ENCODE peak calls at places on chromosomes 11 and 22, in six cellular contexts. D is A673, B is A549, H is left lung, S is aorta, U is endodermal cell. E is an unnamed sample.

GRCh38 chr11:57174656-57175055 is 7.1 kb upstream of the LRRC55 start:
- DNase-seq in D (no peak), B (no peak), H (no peak), S (no peak), U (no peak), E (no peak)

GRCh38 chr22:20552450-20552894 is 45.1 kb downstream of the MED15 start:
- DNase-seq in D (no peak), B (no peak), H (no peak), S (peak; percentile 91), U (no peak), E (peak; percentile 94)

GRCh38 chr11:520428-521178 is 13.6 kb upstream of the RNH1 start:
- DNase-seq in D (no peak), B (no peak), H (peak; percentile 75), S (peak; percentile 56), U (no peak), E (no peak)

GRCh38 chr11:9784602-9785315 is 120.9 kb downstream of the SWAP70 start:
- DNase-seq in D (no peak), B (no peak), H (no peak), S (no peak), U (no peak), E (peak; percentile 21)

GRCh38 chr11:82995754-82996398 is 75.8 kb downstream of the RAB30 start:
- DNase-seq in D (no peak), B (no peak), H (no peak), S (no peak), U (no peak), E (no peak)

GRCh38 chr22:24165673-24166072 is 15.6 kb upstream of the SUSD2 start:
- DNase-seq in D (no peak), B (no peak), H (no peak), S (no peak), U (no peak), E (no peak)

GRCh38 chr11:61021661-61022212 is 50.3 kb downstream of the CD6 start:
- DNase-seq in D (no peak), B (no peak), H (no peak), S (no peak), U (peak; percentile 91), E (no peak)

GRCh38 chr11:104984818-104985217 is 16.4 kb upstream of the CASP4 start:
- DNase-seq in D (no peak), B (no peak), H (no peak), S (no peak), U (no peak), E (no peak)

GRCh38 chr11:33893711-33894401 is 2.0 kb upstream of the LMO2 start:
- DNase-seq in D (no peak), B (no peak), H (no peak), S (no peak), U (no peak), E (no peak)

GRCh38 chr11:62850911-62851806 is 11.8 kb upstream of the WDR74 start:
- DNase-seq in D (peak; percentile 54), B (peak; percentile 51), H (no peak), S (no peak), U (peak; percentile 83), E (no peak)

GRCh38 chr11:110196241-110196754 is 100.1 kb downstream of the RDX start:
- DNase-seq in D (peak; percentile 47), B (peak; percentile 96), H (no peak), S (no peak), U (peak; percentile 20), E (peak; percentile 49)

GRCh38 chr11:1567052-1567720 is 4.9 kb downstream of the DUSP8 start:
- DNase-seq in D (no peak), B (no peak), H (peak; percentile 83), S (peak; percentile 47), U (no peak), E (no peak)

GRCh38 chr22:41352058-41352457 is 29.7 kb upstream of the TEF start:
- DNase-seq in D (peak; percentile 67), B (peak; percentile 56), H (no peak), S (no peak), U (no peak), E (no peak)

GRCh38 chr22:39003165-39003638 is 10.9 kb upstream of the APOBEC3C start:
- DNase-seq in D (peak; percentile 78), B (peak; percentile 74), H (no peak), S (peak; percentile 89), U (peak; percentile 92), E (peak; percentile 82)

GRCh38 chr22:28958611-28959010 is 75.2 kb downstream of the ZNRF3 start:
- DNase-seq in D (no peak), B (no peak), H (no peak), S (no peak), U (no peak), E (no peak)

GRCh38 chr11:2412323-2412722 is 11.8 kb downstream of the TSSC4 start:
- DNase-seq in D (no peak), B (no peak), H (no peak), S (no peak), U (no peak), E (no peak)

GRCh38 chr11:122248130-122248529 is 132.1 kb upstream of the BLID start:
- DNase-seq in D (no peak), B (no peak), H (no peak), S (no peak), U (no peak), E (no peak)

GRCh38 chr11:1549355-1550330 is 22.4 kb downstream of the DUSP8 start:
- DNase-seq in D (no peak), B (no peak), H (peak; percentile 54), S (no peak), U (no peak), E (no peak)

DNA sequence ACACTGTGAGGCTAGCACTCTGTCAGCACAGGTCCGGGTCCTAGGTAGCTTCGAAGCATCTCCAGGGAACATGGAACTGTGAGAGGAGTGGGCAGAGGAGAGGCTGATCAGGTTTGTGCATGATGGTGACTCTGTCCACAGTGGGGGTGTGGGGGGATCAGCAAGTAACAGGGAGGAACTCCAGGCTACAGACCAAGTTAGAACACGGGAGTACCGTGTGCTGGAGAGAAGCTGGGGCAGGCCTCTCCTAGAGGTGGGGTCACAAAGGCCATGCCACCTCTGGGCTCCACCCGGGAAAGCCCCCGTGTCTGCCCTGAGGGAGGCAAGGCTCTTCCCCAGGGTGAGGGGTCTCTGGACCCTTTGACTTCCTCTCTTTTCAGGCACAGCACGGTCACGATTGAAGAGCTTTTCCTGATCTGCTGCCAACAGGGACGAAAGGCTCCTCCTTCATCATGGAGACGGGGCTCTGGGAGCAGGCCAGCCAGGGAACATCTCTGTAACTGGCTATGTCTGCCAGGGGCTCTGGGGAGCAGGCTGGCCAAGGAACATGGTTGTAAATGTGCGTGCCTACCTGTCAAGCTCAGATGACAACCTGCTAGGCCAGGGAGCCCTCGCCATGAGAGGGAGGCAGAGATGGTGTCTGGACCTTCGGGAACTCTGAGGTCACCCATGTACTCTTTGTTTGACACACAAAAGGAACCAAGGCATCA is 1476.1 kb downstream of the BRD1 start:
- DNase-seq in D (no peak), B (no peak), H (no peak), S (no peak), U (no peak), E (no peak)
- H3K4me1 ChIP-seq in D (no peaks in the 10 kb centered on the region), B (peaks cover 47% of the 10 kb centered on the region), H (no peaks in the 10 kb centered on the region), S (no peaks in the 10 kb centered on the region), U (no peaks in the 10 kb centered on the region), E (no peaks in the 10 kb centered on the region)

GRCh38 chr22:22865311-22866072 is 22.1 kb upstream of the IGLL5 start:
- DNase-seq in D (no peak), B (no peak), H (no peak), S (no peak), U (no peak), E (peak; percentile 40)
- H3K27ac ChIP-seq in D (no peak overlapping the region), B (no peak overlapping the region), H (no peak overlapping the region), S (no peak overlapping the region), U (no peak overlapping the region), E (peak overlapping the region; percentile 35)

GRCh38 chr22:46578824-46579561 is 41.2 kb upstream of the GRAMD4 start:
- DNase-seq in D (no peak), B (no peak), H (peak; percentile 83), S (peak; percentile 58), U (peak; percentile 61), E (peak; percentile 84)
- H3K4me1 ChIP-seq in D (peaks cover 52% of the 10 kb centered on the region), B (peaks cover 50% of the 10 kb centered on the region), H (peaks cover 32% of the 10 kb centered on the region), S (no peaks in the 10 kb centered on the region), U (peaks cover 8% of the 10 kb centered on the region), E (peaks cover 75% of the 10 kb centered on the region)

DNA sequence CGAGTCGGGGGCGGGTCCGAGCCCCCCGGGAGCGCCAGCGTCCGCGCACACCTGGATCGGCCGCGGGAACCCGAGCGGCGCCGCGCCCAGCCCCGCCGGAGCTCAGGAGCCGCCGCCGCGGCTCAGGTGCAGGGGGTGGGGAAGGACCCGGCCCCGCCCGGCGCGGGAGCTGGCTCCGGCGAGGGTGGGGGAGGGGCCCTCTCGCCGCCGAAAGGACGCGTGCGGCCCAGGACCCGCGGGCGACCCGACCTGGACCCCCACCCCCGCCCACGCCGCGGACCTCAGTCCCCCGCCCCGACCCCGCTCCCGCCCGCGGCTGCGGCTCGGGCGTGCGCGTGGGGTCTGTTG is at the start of gene SHANK2:
- DNase-seq in D (no peak), B (no peak), H (peak; percentile 84), S (no peak), U (no peak), E (no peak)
- H3K27ac ChIP-seq in D (no peak within 1 kb of the TSS), B (peak within 1 kb of the TSS; percentile 99), H (peak within 1 kb of the TSS; percentile 74), S (no peak within 1 kb of the TSS), U (no peak within 1 kb of the TSS), E (no peak within 1 kb of the TSS)

GRCh38 chr11:11978098-11978637 is 30.3 kb downstream of the DKK3 start:
- DNase-seq in D (no peak), B (no peak), H (no peak), S (no peak), U (no peak), E (peak; percentile 52)

GRCh38 chr11:11978792-11979486 is 29.5 kb downstream of the DKK3 start:
- DNase-seq in D (peak; percentile 74), B (no peak), H (no peak), S (peak; percentile 85), U (peak; percentile 66), E (peak; percentile 90)

GRCh38 chr11:11976476-11977187 is 31.8 kb downstream of the DKK3 start:
- DNase-seq in D (no peak), B (peak; percentile 27), H (no peak), S (peak; percentile 72), U (peak; percentile 49), E (peak; percentile 58)

GRCh38 chr11:11975201-11976092 is 33.0 kb downstream of the DKK3 start:
- DNase-seq in D (peak; percentile 64), B (no peak), H (no peak), S (no peak), U (peak; percentile 44), E (peak; percentile 44)

GRCh38 chr11:11977206-11977938 is 31.1 kb downstream of the DKK3 start:
- DNase-seq in D (peak; percentile 48), B (peak; percentile 75), H (no peak), S (peak; percentile 87), U (peak; percentile 76), E (peak; percentile 89)
- H3K4me1 ChIP-seq in D (peaks cover 29% of the 10 kb centered on the region), B (peaks cover 52% of the 10 kb centered on the region), H (peaks cover 47% of the 10 kb centered on the region), S (no peaks in the 10 kb centered on the region), U (no peaks in the 10 kb centered on the region), E (peaks cover 100% of the 10 kb centered on the region)

GRCh38 chr11:123590296-123590912 is 64.0 kb downstream of the SCN3B start:
- DNase-seq in D (no peak), B (peak; percentile 91), H (no peak), S (no peak), U (no peak), E (no peak)
- H3K27ac ChIP-seq in D (no peak overlapping the region), B (peak overlapping the region; percentile 97), H (no peak overlapping the region), S (no peak overlapping the region), U (no peak overlapping the region), E (no peak overlapping the region)

E was measured in right atrium auricular region.